ENCODE peak calls at places on chromosomes 1 and 21, in seven cellular contexts. K is activated T-cell treated with anti-CD3 and anti-CD28 coated beads for 1 hour; U is foreskin fibroblast; W is occipital lobe; N is stimulated activated CD8-positive, alpha-beta memory T cell treated with anti-CD3 and anti-CD28 coated beads, Interleukin-12 subunit alpha, Interleukin-12 subunit beta, amount 100 ng/mL, for 4 hours; P is astrocyte of the cerebellum; F is NCI-H748 treated with DMSO at 0.1 percent for 48 hours. M is an unnamed sample.

GRCh38 chr1:245599413-245600174 is 444.8 kb downstream of the KIF26B start:
- DNase-seq in N (no peak), K (no peak), P (peak; percentile 86), W (peak; percentile 57), F (no peak), U (peak; percentile 94), M (no peak)

GRCh38 chr1:100497796-100498195 is 40.1 kb upstream of the GPR88 start:
- DNase-seq in W (no peak), F (no peak), K (no peak), N (no peak), P (no peak), U (no peak), M (no peak)

GRCh38 chr1:174976436-174977107 is 23.2 kb upstream of the CACYBP start:
- DNase-seq in N (no peak), W (no peak), U (peak; percentile 75), P (no peak), F (no peak), K (no peak), M (no peak)

GRCh38 chr21:41226853-41227252 is 58.9 kb downstream of the BACE2 start:
- DNase-seq in P (no peak), N (no peak), F (no peak), K (no peak), U (no peak), W (no peak), M (no peak)

GRCh38 chr1:94600556-94600955 is 59.0 kb upstream of the F3 start:
- DNase-seq in P (no peak), U (no peak), F (no peak), N (no peak), K (no peak), W (no peak), M (no peak)

GRCh38 chr1:8267307-8267706 is 50.6 kb upstream of the SLC45A1 start:
- DNase-seq in N (no peak), P (no peak), W (no peak), K (no peak), U (no peak), F (no peak), M (no peak)

GRCh38 chr1:149986486-149987296 is 23.8 kb downstream of the OTUD7B start:
- DNase-seq in P (peak; percentile 91), N (no peak), K (no peak), U (peak; percentile 80), F (no peak), W (no peak), M (no peak)

GRCh38 chr1:42924249-42925131 is 34.2 kb downstream of the SLC2A1 start:
- DNase-seq in U (peak; percentile 96), F (peak; percentile 100), K (peak; percentile 88), N (peak; percentile 83), P (no peak), W (peak; percentile 97), M (peak; percentile 95)

GRCh38 chr1:207461649-207462048 is 7.5 kb downstream of the CR2 start:
- DNase-seq in P (no peak), F (no peak), K (no peak), W (no peak), U (no peak), N (no peak), M (no peak)

GRCh38 chr1:85283475-85284199 is 7.2 kb upstream of the BCL10 start:
- DNase-seq in P (no peak), N (no peak), F (no peak), W (no peak), K (no peak), U (no peak), M (peak; percentile 20)

GRCh38 chr21:43287111-43287973 is 118.5 kb downstream of the CRYAA start:
- DNase-seq in K (no peak), N (no peak), F (peak; percentile 8), U (no peak), W (no peak), P (no peak), M (peak; percentile 95)

GRCh38 chr1:56799605-56800398 is 19.4 kb downstream of the FYB2 start:
- DNase-seq in F (no peak), P (no peak), U (peak; percentile 39), N (no peak), K (no peak), W (no peak), M (no peak)

GRCh38 chr1:58545591-58546519 is 671 bp downstream of the OMA1 start:
- DNase-seq in F (no peak), K (peak; percentile 65), W (peak; percentile 58), U (peak; percentile 92), N (peak; percentile 60), P (peak; percentile 18), M (peak; percentile 66)

GRCh38 chr1:147504801-147505303 is 36.4 kb upstream of the BCL9 start:
- DNase-seq in K (no peak), U (peak; percentile 35), P (peak; percentile 68), N (no peak), F (peak; percentile 48), W (no peak), M (peak; percentile 86)

GRCh38 chr1:6634278-6635052 is 9.8 kb downstream of the THAP3 start:
- DNase-seq in W (no peak), U (peak; percentile 70), K (peak; percentile 28), N (peak; percentile 14), P (no peak), F (no peak), M (peak; percentile 40)

GRCh38 chr21:42263591-42264131 is 44.7 kb downstream of the ABCG1 start:
- DNase-seq in U (no peak), F (no peak), W (no peak), P (no peak), K (no peak), N (no peak), M (no peak)

GRCh38 chr1:117605164-117605810 is 561 bp upstream of the TENT5C start:
- DNase-seq in P (no peak), K (no peak), N (no peak), U (peak; percentile 38), W (no peak), F (no peak), M (no peak)

GRCh38 chr21:28228624-28228995 is 764.1 kb downstream of the LTN1 start:
- DNase-seq in F (no peak), K (no peak), U (no peak), N (no peak), P (no peak), W (no peak), M (no peak)

GRCh38 chr1:44581205-44581604 is 93.1 kb downstream of the TMEM53 start:
- DNase-seq in N (no peak), P (no peak), U (no peak), W (no peak), F (no peak), K (no peak), M (no peak)

GRCh38 chr1:231803353-231803752 is 176.8 kb downstream of the DISC1 start:
- DNase-seq in P (no peak), N (no peak), W (no peak), K (no peak), U (peak; percentile 90), F (no peak), M (no peak)

GRCh38 chr1:94273111-94273510 is 35.7 kb upstream of the ARHGAP29 start:
- DNase-seq in F (no peak), U (peak; percentile 21), N (no peak), K (no peak), W (no peak), P (no peak), M (no peak)

GRCh38 chr1:83581747-83582146 is 417.2 kb downstream of the TTLL7 start:
- DNase-seq in F (no peak), K (no peak), W (no peak), U (no peak), N (no peak), P (no peak), M (no peak)

GRCh38 chr1:234721476-234722266 is 111.7 kb upstream of the IRF2BP2 start:
- DNase-seq in K (no peak), F (no peak), P (peak; percentile 93), W (peak; percentile 53), N (no peak), U (peak; percentile 93), M (no peak)

GRCh38 chr1:209895709-209896108 is 42.3 kb upstream of the SYT14 start:
- DNase-seq in P (no peak), F (no peak), W (no peak), N (no peak), U (peak; percentile 63), K (no peak), M (no peak)

GRCh38 chr1:232040260-232040659 is 413.7 kb downstream of the DISC1 start:
- DNase-seq in K (no peak), N (no peak), P (no peak), U (no peak), W (no peak), F (no peak), M (no peak)

GRCh38 chr1:53073287-53073686 is 11.3 kb downstream of the PODN start:
- DNase-seq in F (no peak), P (no peak), K (no peak), U (no peak), W (no peak), N (no peak), M (no peak)

GRCh38 chr1:215710340-215710971 is 143.4 kb downstream of the KCTD3 start:
- DNase-seq in P (peak; percentile 1), K (no peak), W (no peak), U (peak; percentile 53), F (peak; percentile 62), N (no peak), M (peak; percentile 22)

GRCh38 chr1:44361478-44361877 is 6.4 kb upstream of the ERI3 start:
- DNase-seq in P (no peak), K (no peak), F (no peak), U (peak; percentile 27), N (no peak), W (no peak), M (no peak)

GRCh38 chr1:34859442-34860200 is at the start of gene SMIM12:
- DNase-seq in U (peak; percentile 98), W (peak; percentile 92), P (peak; percentile 76), F (peak; percentile 71), N (peak; percentile 83), K (peak; percentile 86), M (peak; percentile 79)

GRCh38 chr1:201362906-201363305 is 14.6 kb downstream of the TNNT2 start:
- DNase-seq in P (no peak), F (no peak), U (no peak), K (no peak), W (no peak), N (no peak), M (no peak)

GRCh38 chr1:212987702-212988322 is 27.9 kb downstream of the ANGEL2 start:
- DNase-seq in U (peak; percentile 36), W (no peak), N (no peak), P (peak; percentile 64), K (no peak), F (no peak), M (no peak)

GRCh38 chr1:81452693-81453344 is 347.9 kb upstream of the ADGRL2 start:
- DNase-seq in U (peak; percentile 21), F (peak; percentile 40), P (no peak), K (no peak), N (no peak), W (no peak), M (no peak)

GRCh38 chr1:2251786-2252185 is 23.7 kb downstream of the SKI start:
- DNase-seq in N (no peak), F (no peak), K (no peak), U (no peak), W (no peak), P (no peak), M (no peak)

GRCh38 chr1:41093826-41094225 is 72.3 kb upstream of the SLFNL1 start:
- DNase-seq in K (no peak), F (no peak), W (no peak), N (no peak), U (peak; percentile 21), P (no peak), M (no peak)

GRCh38 chr21:25952306-25952705 is 217.5 kb downstream of the GABPA start:
- DNase-seq in K (no peak), P (no peak), U (peak; percentile 37), N (no peak), F (no peak), W (no peak), M (no peak)

M was measured in SHP77.